ENCODE peak calls at places on chromosome 1, in seven cellular contexts. X is kidney, O is HFFc6, H is suprapubic skin, P is endothelial cell, K is NCI-H1417 treated with DMSO at 0.1 percent for 48 hours, A is fibroblast of the conjunctiva. J is an unnamed sample.

GRCh38 chr1:215543191-215543606 is 23.9 kb upstream of the KCTD3 start:
- DNase-seq in X (no peak), O (peak), H (no peak), P (no peak), K (no peak), A (no peak), J (no peak)

GRCh38 chr1:85224734-85225623 is 24.2 kb upstream of the SYDE2 start:
- DNase-seq in X (no peak), O (no peak), H (no peak), P (peak), K (peak), A (no peak), J (peak)

GRCh38 chr1:237672748-237673147 is 218.0 kb downstream of the ZP4 start:
- DNase-seq in X (no peak), O (no peak), H (no peak), P (no peak), K (no peak), A (no peak), J (no peak)

GRCh38 chr1:161133220-161133740 is 813 bp upstream of the DEDD start:
- DNase-seq in X (no peak), O (no peak), H (no peak), P (no peak), K (no peak), A (no peak), J (no peak)

GRCh38 chr1:29849038-29849750 is 612.9 kb downstream of the PTPRU start:
- DNase-seq in X (no peak), O (peak), H (no peak), P (peak), K (no peak), A (no peak), J (no peak)

GRCh38 chr1:42135426-42135825 is 17.8 kb upstream of the GUCA2B start:
- DNase-seq in X (no peak), O (no peak), H (no peak), P (no peak), K (no peak), A (no peak), J (no peak)

GRCh38 chr1:9087411-9087810 is 18.0 kb upstream of the SLC2A5 start:
- DNase-seq in X (no peak), O (no peak), H (no peak), P (no peak), K (no peak), A (no peak), J (no peak)

GRCh38 chr1:150572918-150573647 is 6.3 kb downstream of the MCL1 start:
- DNase-seq in X (no peak), O (no peak), H (no peak), P (no peak), K (no peak), A (no peak), J (no peak)

GRCh38 chr1:197360068-197360467 is 92.0 kb downstream of the CRB1 start:
- DNase-seq in X (no peak), O (no peak), H (no peak), P (no peak), K (no peak), A (no peak), J (no peak)

GRCh38 chr1:15758953-15759661 is 512 bp downstream of the FBLIM1 start:
- DNase-seq in X (no peak), O (no peak), H (no peak), P (peak), K (no peak), A (no peak), J (no peak)

GRCh38 chr1:186925881-186926676 is 97.3 kb downstream of the PLA2G4A start:
- DNase-seq in X (no peak), O (peak), H (no peak), P (no peak), K (no peak), A (peak), J (no peak)

GRCh38 chr1:202848191-202848542 is 37.4 kb downstream of the PCAT6 start:
- DNase-seq in X (no peak), O (no peak), H (no peak), P (no peak), K (no peak), A (no peak), J (no peak)

GRCh38 chr1:9321480-9321849 is 28.8 kb downstream of the SPSB1 start:
- DNase-seq in X (no peak), O (no peak), H (no peak), P (no peak), K (no peak), A (peak), J (no peak)

GRCh38 chr1:202122639-202123335 is at the start of gene GPR37L1:
- DNase-seq in X (no peak), O (peak), H (no peak), P (peak), K (no peak), A (no peak), J (peak)

GRCh38 chr1:240987928-240988327 is 369.1 kb downstream of the RGS7 start:
- DNase-seq in X (no peak), O (no peak), H (no peak), P (no peak), K (no peak), A (no peak), J (no peak)

GRCh38 chr1:5456090-5456789 is 536.0 kb downstream of the NPHP4 start:
- DNase-seq in X (no peak), O (no peak), H (no peak), P (no peak), K (no peak), A (no peak), J (no peak)

GRCh38 chr1:218521414-218522169 is 176.5 kb downstream of the TGFB2 start:
- DNase-seq in X (no peak), O (peak), H (no peak), P (peak), K (no peak), A (peak), J (no peak)

GRCh38 chr1:192477630-192478029 is 97.9 kb upstream of the RGS1 start:
- DNase-seq in X (no peak), O (peak), H (no peak), P (no peak), K (peak), A (peak), J (no peak)

GRCh38 chr1:159854101-159854692 is 8.3 kb downstream of the VSIG8 start:
- DNase-seq in X (peak), O (no peak), H (peak), P (peak), K (no peak), A (peak), J (peak)

GRCh38 chr1:100703052-100703451 is 16.5 kb upstream of the VCAM1 start:
- DNase-seq in X (no peak), O (no peak), H (no peak), P (no peak), K (no peak), A (no peak), J (no peak)

GRCh38 chr1:183571678-183572268 is 18.5 kb downstream of the NCF2 start:
- DNase-seq in X (no peak), O (peak), H (no peak), P (no peak), K (no peak), A (no peak), J (no peak)

GRCh38 chr1:115098979-115099692 is 9.8 kb upstream of the TSPAN2 start:
- DNase-seq in X (no peak), O (peak), H (no peak), P (peak), K (peak), A (no peak), J (no peak)

GRCh38 chr1:19468397-19468956 is 16.9 kb downstream of the CAPZB start:
- DNase-seq in X (peak), O (no peak), H (no peak), P (no peak), K (no peak), A (no peak), J (peak)

GRCh38 chr1:186519981-186520380 is 59.1 kb upstream of the PDC start:
- DNase-seq in X (no peak), O (peak), H (no peak), P (no peak), K (no peak), A (no peak), J (no peak)

GRCh38 chr1:157455318-157455717 is 97.0 kb downstream of the FCRL5 start:
- DNase-seq in X (no peak), O (no peak), H (no peak), P (no peak), K (no peak), A (no peak), J (no peak)

GRCh38 chr1:23577056-23577985 is 18.0 kb upstream of the ID3 start:
- DNase-seq in X (no peak), O (peak), H (no peak), P (no peak), K (no peak), A (peak), J (no peak)

GRCh38 chr1:113074237-113074636 is 1.2 kb downstream of the LRIG2 start:
- DNase-seq in X (no peak), O (no peak), H (no peak), P (no peak), K (no peak), A (no peak), J (no peak)

GRCh38 chr1:75203415-75204277 is 69.5 kb downstream of the LHX8 start:
- DNase-seq in X (no peak), O (peak), H (no peak), P (peak), K (peak), A (peak), J (no peak)

GRCh38 chr1:203197625-203198024 is 11.1 kb upstream of the CHI3L1 start:
- DNase-seq in X (no peak), O (peak), H (no peak), P (no peak), K (no peak), A (peak), J (peak)

GRCh38 chr1:164423136-164423535 is 135.8 kb upstream of the PBX1 start:
- DNase-seq in X (no peak), O (no peak), H (no peak), P (no peak), K (no peak), A (no peak), J (no peak)

GRCh38 chr1:20172033-20172588 is 13.8 kb upstream of the UBXN10 start:
- DNase-seq in X (peak), O (no peak), H (no peak), P (no peak), K (no peak), A (no peak), J (peak)

GRCh38 chr1:44406761-44407429 is 1.8 kb downstream of the RNF220 start:
- DNase-seq in X (peak), O (no peak), H (peak), P (peak), K (no peak), A (no peak), J (no peak)

GRCh38 chr1:150875197-150876110 is 945 bp downstream of the ARNT start:
- DNase-seq in X (no peak), O (no peak), H (no peak), P (no peak), K (no peak), A (no peak), J (no peak)

GRCh38 chr1:169676001-169676400 is 35.4 kb downstream of the SELL start:
- DNase-seq in X (no peak), O (peak), H (no peak), P (no peak), K (no peak), A (no peak), J (no peak)